ENCODE peak calls at places on chromosomes 12 and 14, in seven cellular contexts. S, T, J, C, U, Y and W are unnamed samples.

GRCh38 chr12:64010069-64010686 is 165.7 kb downstream of the SRGAP1 start:
- DNase-seq in U (peak), Y (peak), C (no peak), J (peak), T (no peak), S (no peak), W (peak)

GRCh38 chr14:68660495-68660894 is 132.4 kb downstream of the ZFP36L1 start:
- DNase-seq in Y (no peak), S (no peak), U (no peak), T (no peak), J (no peak), C (no peak), W (no peak)

GRCh38 chr12:1592444-1593231 is 1.7 kb downstream of the FBXL14 start:
- DNase-seq in C (no peak), J (peak), S (no peak), U (peak), T (no peak), Y (peak), W (peak)

GRCh38 chr14:24146622-24146977 is 190 bp upstream of the PSME2 start:
- DNase-seq in T (peak), J (peak), U (peak), C (peak), Y (peak), S (peak), W (peak)

GRCh38 chr12:71476513-71476912 is 36.9 kb downstream of the LGR5 start:
- DNase-seq in S (no peak), J (peak), T (peak), U (peak), C (peak), Y (peak), W (peak)

GRCh38 chr12:132084681-132085635 is 59.2 kb downstream of the DDX51 start:
- DNase-seq in T (peak), J (peak), U (peak), Y (peak), C (peak), S (peak), W (peak)

GRCh38 chr12:57756406-57757341 is 1.8 kb downstream of the MARCHF9 start:
- DNase-seq in S (no peak), C (no peak), J (no peak), Y (no peak), U (no peak), T (no peak), W (no peak)

GRCh38 chr14:51554953-51555352 is 96.8 kb upstream of the FRMD6 start:
- DNase-seq in C (no peak), T (no peak), J (no peak), U (peak), S (no peak), Y (peak), W (peak)

GRCh38 chr12:49344486-49345047 is 2.1 kb upstream of the DNAJC22 start:
- DNase-seq in J (no peak), C (no peak), U (no peak), T (no peak), Y (no peak), S (no peak), W (no peak)

GRCh38 chr14:106506901-106507305 is 980.5 kb downstream of the TMEM121 start:
- DNase-seq in S (no peak), T (no peak), U (no peak), J (no peak), Y (no peak), C (no peak), W (no peak)

GRCh38 chr12:122486805-122487426 is 13.8 kb downstream of the ZCCHC8 start:
- DNase-seq in S (no peak), U (peak), J (no peak), C (no peak), Y (no peak), T (no peak), W (no peak)

GRCh38 chr12:2374092-2374740 is 321.4 kb downstream of the CACNA1C start:
- DNase-seq in Y (no peak), C (no peak), S (no peak), J (no peak), T (no peak), U (no peak), W (no peak)

GRCh38 chr14:60512952-60513554 is 4.1 kb downstream of the SIX6 start:
- DNase-seq in S (no peak), J (no peak), Y (no peak), C (no peak), T (no peak), U (no peak), W (no peak)
- TF ChIP-seq CTCF in S (no peak), J (no peak), Y (no peak), C (no peak), T (no peak), U (no peak), W (no peak)

GRCh38 chr14:22540811-22541360 is 48.1 kb downstream of the DAD1 start:
- DNase-seq in S (no peak), J (no peak), C (no peak), U (no peak), T (no peak), Y (no peak), W (no peak)
- H3K4me3 ChIP-seq in S (no peak), J (no peak), C (no peak), U (no peak), T (no peak), Y (no peak), W (no peak)

GRCh38 chr12:6921996-6922935 is 5.5 kb upstream of the ATN1 start:
- DNase-seq in T (no peak), J (no peak), Y (no peak), U (no peak), C (no peak), S (no peak), W (no peak)
- TF ChIP-seq CTCF in T (no peak), J (no peak), Y (no peak), U (no peak), C (no peak), S (no peak), W (no peak)

GRCh38 chr14:99191663-99192621 is 80.1 kb downstream of the BCL11B start:
- DNase-seq in J (peak), S (no peak), T (peak), U (peak), C (peak), Y (peak), W (peak)

GRCh38 chr14:99192823-99193222 is 79.2 kb downstream of the BCL11B start:
- DNase-seq in S (no peak), Y (no peak), U (no peak), T (no peak), J (no peak), C (no peak), W (no peak)

GRCh38 chr14:99189201-99189801 is 82.7 kb downstream of the BCL11B start:
- DNase-seq in S (no peak), U (no peak), C (no peak), Y (no peak), J (no peak), T (no peak), W (no peak)

GRCh38 chr14:99188721-99189120 is 83.3 kb downstream of the BCL11B start:
- DNase-seq in Y (no peak), C (no peak), J (no peak), S (no peak), U (no peak), T (no peak), W (no peak)

GRCh38 chr14:99190696-99191662 is 81.0 kb downstream of the BCL11B start:
- DNase-seq in T (no peak), J (no peak), C (no peak), U (no peak), Y (no peak), S (no peak), W (no peak)
- H3K4me3 ChIP-seq in T (peak), J (no peak), C (peak), U (peak), Y (no peak), S (peak), W (no peak)

DNA sequence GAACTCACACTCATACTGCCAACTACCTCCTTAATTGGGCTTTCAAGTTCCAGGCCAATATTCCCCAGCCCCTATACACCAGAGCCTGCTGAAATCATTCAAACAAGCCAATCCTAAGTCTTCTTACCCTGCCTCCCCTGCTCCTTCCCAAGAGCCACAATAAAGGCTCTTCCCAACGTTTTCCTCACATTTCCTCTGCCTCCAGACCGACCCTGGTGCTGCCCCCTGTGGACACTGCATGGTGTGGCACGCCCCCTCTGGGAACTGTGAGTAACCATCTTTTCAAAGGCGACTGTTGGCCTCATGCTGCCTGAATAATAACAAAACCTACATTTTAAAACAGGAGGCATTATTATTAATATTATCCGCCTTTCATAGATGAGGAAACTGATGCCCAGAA is 111.6 kb upstream of the NOS1 start:
- DNase-seq in Y (no peak), S (no peak), C (no peak), J (no peak), T (no peak), U (peak), W (no peak)
- TF ChIP-seq CTCF in Y (peak), S (no peak), C (peak), J (no peak), T (no peak), U (peak), W (peak)

GRCh38 chr14:33642080-33642479 is 308.8 kb downstream of the EGLN3 start:
- DNase-seq in T (no peak), S (no peak), C (no peak), J (no peak), U (no peak), Y (no peak), W (peak)
- H3K4me3 ChIP-seq in T (no peak), S (no peak), C (no peak), J (no peak), U (no peak), Y (no peak), W (no peak)

GRCh38 chr12:54279632-54280400 is at the start of gene CBX5:
- DNase-seq in U (peak), J (peak), Y (peak), S (peak), C (peak), T (peak), W (peak)
- TF ChIP-seq CTCF in U (no peak), J (no peak), Y (no peak), S (no peak), C (no peak), T (no peak), W (no peak)

GRCh38 chr14:80959448-80960006 is 4.1 kb downstream of the TSHR start:
- DNase-seq in U (no peak), C (no peak), J (no peak), S (no peak), T (no peak), Y (no peak), W (no peak)
- H3K4me3 ChIP-seq in U (no peak), C (no peak), J (no peak), S (no peak), T (no peak), Y (no peak), W (no peak)

GRCh38 chr12:52546126-52546525 is 6.8 kb downstream of the KRT71 start:
- DNase-seq in C (no peak), Y (no peak), U (no peak), S (no peak), J (no peak), T (no peak), W (no peak)

GRCh38 chr12:52552055-52552454 is 890 bp downstream of the KRT71 start:
- DNase-seq in J (no peak), S (no peak), T (no peak), Y (no peak), C (no peak), U (no peak), W (no peak)

GRCh38 chr12:52555577-52555976 is 2.6 kb upstream of the KRT71 start:
- DNase-seq in Y (no peak), U (no peak), T (no peak), J (no peak), C (no peak), S (no peak), W (no peak)

GRCh38 chr12:52552681-52553195 is at the start of gene KRT71:
- DNase-seq in U (no peak), Y (no peak), C (no peak), T (no peak), S (no peak), J (no peak), W (no peak)

DNA sequence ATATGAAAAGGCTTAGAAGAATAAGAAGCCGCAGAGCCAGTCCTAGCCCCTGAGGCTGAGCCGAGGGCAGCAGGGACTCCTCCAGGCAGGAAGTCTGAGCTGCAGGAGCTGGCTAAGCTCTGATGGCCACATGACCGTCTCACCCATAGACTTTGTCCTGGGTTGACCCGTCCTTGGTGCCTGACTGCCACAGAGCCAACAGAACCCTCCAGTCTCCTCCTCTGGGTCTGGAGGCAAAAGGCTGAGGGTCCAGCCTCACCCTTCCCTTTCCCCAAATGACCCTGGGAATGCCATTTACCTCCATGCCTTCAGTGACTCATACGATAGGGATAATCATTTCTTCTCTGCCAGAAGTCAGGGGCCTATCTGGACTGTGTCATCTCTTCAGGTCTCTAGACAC is 1.5 kb downstream of the KRT71 start:
- DNase-seq in Y (no peak), C (no peak), S (no peak), U (no peak), J (no peak), T (peak), W (no peak)
- TF ChIP-seq CTCF in Y (no peak), C (no peak), S (no peak), U (no peak), J (no peak), T (no peak), W (no peak)

GRCh38 chr12:9364224-9365176 is 156.3 kb upstream of the PZP start:
- DNase-seq in J (peak), U (peak), Y (peak), C (no peak), S (no peak), T (no peak), W (peak)
- H3K4me3 ChIP-seq in J (no peak), U (no peak), Y (peak), C (no peak), S (no peak), T (no peak), W (no peak)